ENCODE peak calls at places on chromosomes 4 and X, in ten cellular contexts. One of them, this sample, is unnamed.

GRCh38 chr4:150415213-150415612 is 166.7 kb upstream of the MAB21L2 start:
- DNase-seq in suprapubic skin: no peak
- DNase-seq in transverse colon: no peak
- DNase-seq in WERI-Rb-1: no peak
- DNase-seq in endothelial cell of umbilical vein: no peak
- DNase-seq in psoas muscle: no peak
- DNase-seq in sigmoid colon: no peak
- DNase-seq in SK-N-SH: no peak
- DNase-seq in pancreas: no peak
- DNase-seq in left ventricle myocardium inferior: no peak
- DNase-seq in this sample: no peak

GRCh38 chr4:98232202-98232601 is 29.0 kb upstream of the RAP1GDS1 start:
- DNase-seq in suprapubic skin: no peak
- DNase-seq in transverse colon: no peak
- DNase-seq in WERI-Rb-1: no peak
- DNase-seq in endothelial cell of umbilical vein: peak
- DNase-seq in psoas muscle: no peak
- DNase-seq in sigmoid colon: no peak
- DNase-seq in SK-N-SH: no peak
- DNase-seq in pancreas: no peak
- DNase-seq in left ventricle myocardium inferior: no peak
- DNase-seq in this sample: no peak

GRCh38 chrX:18701621-18702361 is 5.7 kb upstream of the PPEF1 start:
- DNase-seq in suprapubic skin: no peak
- DNase-seq in transverse colon: peak
- DNase-seq in WERI-Rb-1: no peak
- DNase-seq in endothelial cell of umbilical vein: peak
- DNase-seq in psoas muscle: no peak
- DNase-seq in sigmoid colon: no peak
- DNase-seq in SK-N-SH: no peak
- DNase-seq in pancreas: peak
- DNase-seq in left ventricle myocardium inferior: peak
- DNase-seq in this sample: no peak

GRCh38 chr4:165394275-165394674 is 15.5 kb downstream of the CPE start:
- DNase-seq in suprapubic skin: no peak
- DNase-seq in transverse colon: no peak
- DNase-seq in WERI-Rb-1: no peak
- DNase-seq in endothelial cell of umbilical vein: peak
- DNase-seq in psoas muscle: no peak
- DNase-seq in sigmoid colon: no peak
- DNase-seq in SK-N-SH: no peak
- DNase-seq in pancreas: no peak
- DNase-seq in left ventricle myocardium inferior: no peak
- DNase-seq in this sample: no peak

GRCh38 chrX:151975228-151975593 is 735 bp upstream of the GABRE start:
- DNase-seq in suprapubic skin: no peak
- DNase-seq in transverse colon: no peak
- DNase-seq in WERI-Rb-1: no peak
- DNase-seq in endothelial cell of umbilical vein: no peak
- DNase-seq in psoas muscle: no peak
- DNase-seq in sigmoid colon: no peak
- DNase-seq in SK-N-SH: no peak
- DNase-seq in pancreas: no peak
- DNase-seq in left ventricle myocardium inferior: no peak
- DNase-seq in this sample: no peak

GRCh38 chr4:94408549-94409374 is 43.0 kb upstream of the PDLIM5 start:
- DNase-seq in suprapubic skin: no peak
- DNase-seq in transverse colon: no peak
- DNase-seq in WERI-Rb-1: no peak
- DNase-seq in endothelial cell of umbilical vein: no peak
- DNase-seq in psoas muscle: no peak
- DNase-seq in sigmoid colon: no peak
- DNase-seq in SK-N-SH: no peak
- DNase-seq in pancreas: no peak
- DNase-seq in left ventricle myocardium inferior: no peak
- DNase-seq in this sample: no peak

GRCh38 chr4:22667332-22667731 is 25.4 kb upstream of the GBA3 start:
- DNase-seq in suprapubic skin: no peak
- DNase-seq in transverse colon: no peak
- DNase-seq in WERI-Rb-1: no peak
- DNase-seq in endothelial cell of umbilical vein: no peak
- DNase-seq in psoas muscle: no peak
- DNase-seq in sigmoid colon: no peak
- DNase-seq in SK-N-SH: no peak
- DNase-seq in pancreas: no peak
- DNase-seq in left ventricle myocardium inferior: no peak
- DNase-seq in this sample: no peak

GRCh38 chr4:55834086-55834795 is 14.7 kb downstream of the EXOC1L start:
- DNase-seq in suprapubic skin: no peak
- DNase-seq in transverse colon: no peak
- DNase-seq in WERI-Rb-1: no peak
- DNase-seq in endothelial cell of umbilical vein: no peak
- DNase-seq in psoas muscle: no peak
- DNase-seq in sigmoid colon: no peak
- DNase-seq in SK-N-SH: no peak
- DNase-seq in pancreas: no peak
- DNase-seq in left ventricle myocardium inferior: no peak
- DNase-seq in this sample: no peak

GRCh38 chr4:6092131-6092530 is 73.9 kb upstream of the C4orf50 start:
- DNase-seq in suprapubic skin: no peak
- DNase-seq in transverse colon: no peak
- DNase-seq in WERI-Rb-1: no peak
- DNase-seq in endothelial cell of umbilical vein: no peak
- DNase-seq in psoas muscle: no peak
- DNase-seq in sigmoid colon: peak
- DNase-seq in SK-N-SH: no peak
- DNase-seq in pancreas: no peak
- DNase-seq in left ventricle myocardium inferior: no peak
- DNase-seq in this sample: no peak

GRCh38 chr4:154614306-154614705 is 1.9 kb upstream of the FGG start:
- DNase-seq in suprapubic skin: no peak
- DNase-seq in transverse colon: no peak
- DNase-seq in WERI-Rb-1: no peak
- DNase-seq in endothelial cell of umbilical vein: no peak
- DNase-seq in psoas muscle: no peak
- DNase-seq in sigmoid colon: no peak
- DNase-seq in SK-N-SH: no peak
- DNase-seq in pancreas: no peak
- DNase-seq in left ventricle myocardium inferior: no peak
- DNase-seq in this sample: no peak

GRCh38 chr4:140793291-140793690 is 37.1 kb upstream of the TBC1D9 start:
- DNase-seq in suprapubic skin: no peak
- DNase-seq in transverse colon: no peak
- DNase-seq in WERI-Rb-1: no peak
- DNase-seq in endothelial cell of umbilical vein: no peak
- DNase-seq in psoas muscle: no peak
- DNase-seq in sigmoid colon: no peak
- DNase-seq in SK-N-SH: no peak
- DNase-seq in pancreas: no peak
- DNase-seq in left ventricle myocardium inferior: no peak
- DNase-seq in this sample: no peak

GRCh38 chr4:119731146-119731742 is 102.6 kb upstream of the PDE5A start:
- DNase-seq in suprapubic skin: no peak
- DNase-seq in transverse colon: no peak
- DNase-seq in WERI-Rb-1: no peak
- DNase-seq in endothelial cell of umbilical vein: no peak
- DNase-seq in psoas muscle: no peak
- DNase-seq in sigmoid colon: no peak
- DNase-seq in SK-N-SH: no peak
- DNase-seq in pancreas: no peak
- DNase-seq in left ventricle myocardium inferior: no peak
- DNase-seq in this sample: no peak

GRCh38 chr4:150889306-150889705 is 125.8 kb downstream of the LRBA start:
- DNase-seq in suprapubic skin: no peak
- DNase-seq in transverse colon: no peak
- DNase-seq in WERI-Rb-1: peak
- DNase-seq in endothelial cell of umbilical vein: no peak
- DNase-seq in psoas muscle: no peak
- DNase-seq in sigmoid colon: no peak
- DNase-seq in SK-N-SH: no peak
- DNase-seq in pancreas: no peak
- DNase-seq in left ventricle myocardium inferior: no peak
- DNase-seq in this sample: no peak

GRCh38 chrX:24153796-24154189 is 4.3 kb downstream of the ZFX start:
- DNase-seq in suprapubic skin: no peak
- DNase-seq in transverse colon: no peak
- DNase-seq in WERI-Rb-1: no peak
- DNase-seq in endothelial cell of umbilical vein: peak
- DNase-seq in psoas muscle: no peak
- DNase-seq in sigmoid colon: no peak
- DNase-seq in SK-N-SH: peak
- DNase-seq in pancreas: no peak
- DNase-seq in left ventricle myocardium inferior: no peak
- DNase-seq in this sample: no peak

GRCh38 chrX:24156177-24156576 is 6.6 kb downstream of the ZFX start:
- DNase-seq in suprapubic skin: no peak
- DNase-seq in transverse colon: no peak
- DNase-seq in WERI-Rb-1: no peak
- DNase-seq in endothelial cell of umbilical vein: no peak
- DNase-seq in psoas muscle: no peak
- DNase-seq in sigmoid colon: no peak
- DNase-seq in SK-N-SH: no peak
- DNase-seq in pancreas: no peak
- DNase-seq in left ventricle myocardium inferior: no peak
- DNase-seq in this sample: no peak

GRCh38 chrX:24154490-24155034 is 5.0 kb downstream of the ZFX start:
- DNase-seq in suprapubic skin: no peak
- DNase-seq in transverse colon: no peak
- DNase-seq in WERI-Rb-1: no peak
- DNase-seq in endothelial cell of umbilical vein: no peak
- DNase-seq in psoas muscle: no peak
- DNase-seq in sigmoid colon: no peak
- DNase-seq in SK-N-SH: peak
- DNase-seq in pancreas: no peak
- DNase-seq in left ventricle myocardium inferior: no peak
- DNase-seq in this sample: no peak

GRCh38 chrX:24151513-24151912 is 2.0 kb downstream of the ZFX start:
- DNase-seq in suprapubic skin: no peak
- DNase-seq in transverse colon: no peak
- DNase-seq in WERI-Rb-1: no peak
- DNase-seq in endothelial cell of umbilical vein: no peak
- DNase-seq in psoas muscle: no peak
- DNase-seq in sigmoid colon: no peak
- DNase-seq in SK-N-SH: no peak
- DNase-seq in pancreas: no peak
- DNase-seq in left ventricle myocardium inferior: no peak
- DNase-seq in this sample: no peak

DNA sequence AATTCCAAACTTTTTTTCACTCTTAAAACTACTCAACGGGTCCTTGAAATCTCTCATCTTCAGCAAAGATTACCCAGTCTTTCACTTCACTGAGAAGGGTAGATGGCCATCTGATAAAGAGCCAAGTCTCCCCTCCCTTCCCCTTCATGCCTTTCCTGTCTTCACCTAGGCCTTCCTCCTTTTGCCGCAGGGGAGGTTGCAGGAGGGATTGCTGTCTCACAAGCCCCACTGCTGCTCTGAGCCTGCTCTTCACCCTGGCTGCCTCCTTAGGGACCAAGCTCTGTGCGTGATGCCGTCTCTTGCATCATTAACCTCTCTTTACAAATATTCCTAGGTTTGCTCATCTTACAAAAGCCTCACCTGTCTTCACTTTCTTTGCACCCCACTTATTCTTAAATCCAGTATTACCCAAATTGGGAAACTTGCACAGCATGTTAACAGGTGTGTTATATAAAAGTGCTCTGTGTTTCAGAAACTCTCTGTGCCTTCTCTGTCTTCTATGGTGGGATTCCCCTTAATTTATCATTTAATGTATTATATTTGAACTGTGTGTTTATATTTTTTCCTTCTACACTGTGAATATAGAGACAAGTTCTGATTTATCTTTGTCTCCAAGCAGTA is 3.8 kb downstream of the ZFX start:
- DNase-seq in suprapubic skin: no peak
- DNase-seq in transverse colon: no peak
- DNase-seq in WERI-Rb-1: no peak
- DNase-seq in endothelial cell of umbilical vein: peak
- DNase-seq in psoas muscle: no peak
- DNase-seq in sigmoid colon: peak
- DNase-seq in SK-N-SH: no peak
- DNase-seq in pancreas: no peak
- DNase-seq in left ventricle myocardium inferior: no peak
- DNase-seq in this sample: no peak
- H3K27ac ChIP-seq in suprapubic skin: no peak
- H3K27ac ChIP-seq in transverse colon: peak
- H3K27ac ChIP-seq in WERI-Rb-1: no peak
- H3K27ac ChIP-seq in endothelial cell of umbilical vein: no peak
- H3K27ac ChIP-seq in psoas muscle: peak
- H3K27ac ChIP-seq in sigmoid colon: peak
- H3K27ac ChIP-seq in SK-N-SH: peak
- H3K27ac ChIP-seq in pancreas: peak
- H3K27ac ChIP-seq in left ventricle myocardium inferior: peak
- H3K27ac ChIP-seq in this sample: no peak

GRCh38 chr4:120853101-120853940 is 69.2 kb downstream of the PRDM5 start:
- DNase-seq in suprapubic skin: no peak
- DNase-seq in transverse colon: no peak
- DNase-seq in WERI-Rb-1: no peak
- DNase-seq in endothelial cell of umbilical vein: no peak
- DNase-seq in psoas muscle: no peak
- DNase-seq in sigmoid colon: no peak
- DNase-seq in SK-N-SH: no peak
- DNase-seq in pancreas: no peak
- DNase-seq in left ventricle myocardium inferior: no peak
- DNase-seq in this sample: no peak
- TF ChIP-seq CTCF in suprapubic skin: no peak
- TF ChIP-seq CTCF in transverse colon: no peak
- TF ChIP-seq CTCF in WERI-Rb-1: no peak
- TF ChIP-seq CTCF in endothelial cell of umbilical vein: no peak
- TF ChIP-seq CTCF in psoas muscle: no peak
- TF ChIP-seq CTCF in sigmoid colon: no peak
- TF ChIP-seq CTCF in SK-N-SH: no peak
- TF ChIP-seq CTCF in pancreas: no peak
- TF ChIP-seq CTCF in left ventricle myocardium inferior: no peak
- TF ChIP-seq CTCF in this sample: no peak

DNA sequence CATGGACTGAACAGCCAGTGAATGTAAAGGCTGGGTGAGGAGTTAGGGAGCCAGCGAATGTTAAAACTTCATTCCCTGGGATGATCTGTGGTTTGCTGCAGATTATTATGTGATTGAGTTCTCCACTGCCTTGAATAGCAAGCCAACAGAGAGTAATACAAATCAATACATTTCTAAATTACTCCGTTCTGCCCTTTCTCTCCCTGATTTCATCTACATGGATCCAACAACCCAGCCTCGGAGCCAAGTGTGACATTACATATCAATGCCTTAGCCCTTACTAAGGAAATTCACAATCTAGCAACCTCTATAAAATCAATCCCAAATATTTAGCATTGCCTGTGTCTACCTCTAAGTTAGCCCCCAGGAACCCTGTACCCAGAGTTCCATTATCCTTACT is 11.0 kb downstream of the HSD17B13 start:
- DNase-seq in suprapubic skin: no peak
- DNase-seq in transverse colon: no peak
- DNase-seq in WERI-Rb-1: no peak
- DNase-seq in endothelial cell of umbilical vein: no peak
- DNase-seq in psoas muscle: no peak
- DNase-seq in sigmoid colon: no peak
- DNase-seq in SK-N-SH: no peak
- DNase-seq in pancreas: no peak
- DNase-seq in left ventricle myocardium inferior: no peak
- DNase-seq in this sample: no peak
- H3K27ac ChIP-seq in suprapubic skin: no peak
- H3K27ac ChIP-seq in transverse colon: no peak
- H3K27ac ChIP-seq in WERI-Rb-1: no peak
- H3K27ac ChIP-seq in endothelial cell of umbilical vein: no peak
- H3K27ac ChIP-seq in psoas muscle: no peak
- H3K27ac ChIP-seq in sigmoid colon: no peak
- H3K27ac ChIP-seq in SK-N-SH: no peak
- H3K27ac ChIP-seq in pancreas: no peak
- H3K27ac ChIP-seq in left ventricle myocardium inferior: no peak
- H3K27ac ChIP-seq in this sample: no peak

GRCh38 chr4:145260091-145260490 is 79.7 kb upstream of the OTUD4 start:
- DNase-seq in suprapubic skin: no peak
- DNase-seq in transverse colon: no peak
- DNase-seq in WERI-Rb-1: no peak
- DNase-seq in endothelial cell of umbilical vein: no peak
- DNase-seq in psoas muscle: no peak
- DNase-seq in sigmoid colon: no peak
- DNase-seq in SK-N-SH: no peak
- DNase-seq in pancreas: no peak
- DNase-seq in left ventricle myocardium inferior: no peak
- DNase-seq in this sample: no peak
- TF ChIP-seq CTCF in suprapubic skin: no peak
- TF ChIP-seq CTCF in transverse colon: no peak
- TF ChIP-seq CTCF in WERI-Rb-1: no peak
- TF ChIP-seq CTCF in endothelial cell of umbilical vein: no peak
- TF ChIP-seq CTCF in psoas muscle: no peak
- TF ChIP-seq CTCF in sigmoid colon: no peak
- TF ChIP-seq CTCF in SK-N-SH: no peak
- TF ChIP-seq CTCF in pancreas: no peak
- TF ChIP-seq CTCF in left ventricle myocardium inferior: no peak
- TF ChIP-seq CTCF in this sample: no peak

This sample was measured in dorsolateral prefrontal cortex.